ENCODE peak calls at places on chromosomes 11 and 22, in ten cellular contexts. One of them, this sample, is unnamed.

GRCh38 chr22:49687333-49687732 is 140.3 kb downstream of the BRD1 start:
- DNase-seq in pancreas: no peak
- DNase-seq in activated gamma-delta T cell treated with Interleukin-2 at 50 U/mL for 16 hours: no peak
- DNase-seq in SIG-M5: no peak
- DNase-seq in stimulated activated CD4-positive, alpha-beta T cell treated with anti-CD3 and anti-CD28 coated beads, Interleukin-12 subunit alpha, Interleukin-12 subunit beta, amount 100 ng/mL, for 4 hours: no peak
- DNase-seq in CD8-positive, alpha-beta memory T cell: no peak
- DNase-seq in spleen: peak
- DNase-seq in testis: no peak
- DNase-seq in NCI-H187: no peak
- DNase-seq in renal cortical epithelial cell: no peak
- DNase-seq in this sample: no peak

GRCh38 chr11:71240865-71241691 is 11.3 kb downstream of the SHANK2 start:
- DNase-seq in pancreas: no peak
- DNase-seq in activated gamma-delta T cell treated with Interleukin-2 at 50 U/mL for 16 hours: no peak
- DNase-seq in SIG-M5: no peak
- DNase-seq in stimulated activated CD4-positive, alpha-beta T cell treated with anti-CD3 and anti-CD28 coated beads, Interleukin-12 subunit alpha, Interleukin-12 subunit beta, amount 100 ng/mL, for 4 hours: no peak
- DNase-seq in CD8-positive, alpha-beta memory T cell: no peak
- DNase-seq in spleen: peak
- DNase-seq in testis: peak
- DNase-seq in NCI-H187: no peak
- DNase-seq in renal cortical epithelial cell: peak
- DNase-seq in this sample: no peak

GRCh38 chr11:68340784-68341556 is 28.6 kb downstream of the LRP5 start:
- DNase-seq in pancreas: no peak
- DNase-seq in activated gamma-delta T cell treated with Interleukin-2 at 50 U/mL for 16 hours: peak
- DNase-seq in SIG-M5: no peak
- DNase-seq in stimulated activated CD4-positive, alpha-beta T cell treated with anti-CD3 and anti-CD28 coated beads, Interleukin-12 subunit alpha, Interleukin-12 subunit beta, amount 100 ng/mL, for 4 hours: no peak
- DNase-seq in CD8-positive, alpha-beta memory T cell: no peak
- DNase-seq in spleen: no peak
- DNase-seq in testis: no peak
- DNase-seq in NCI-H187: no peak
- DNase-seq in renal cortical epithelial cell: peak
- DNase-seq in this sample: no peak

GRCh38 chr11:29333993-29334780 is 682.6 kb downstream of the KCNA4 start:
- DNase-seq in pancreas: no peak
- DNase-seq in activated gamma-delta T cell treated with Interleukin-2 at 50 U/mL for 16 hours: no peak
- DNase-seq in SIG-M5: no peak
- DNase-seq in stimulated activated CD4-positive, alpha-beta T cell treated with anti-CD3 and anti-CD28 coated beads, Interleukin-12 subunit alpha, Interleukin-12 subunit beta, amount 100 ng/mL, for 4 hours: no peak
- DNase-seq in CD8-positive, alpha-beta memory T cell: no peak
- DNase-seq in spleen: no peak
- DNase-seq in testis: no peak
- DNase-seq in NCI-H187: no peak
- DNase-seq in renal cortical epithelial cell: peak
- DNase-seq in this sample: no peak

GRCh38 chr11:85407648-85408047 is 219.5 kb downstream of the DLG2 start:
- DNase-seq in pancreas: no peak
- DNase-seq in activated gamma-delta T cell treated with Interleukin-2 at 50 U/mL for 16 hours: no peak
- DNase-seq in SIG-M5: no peak
- DNase-seq in stimulated activated CD4-positive, alpha-beta T cell treated with anti-CD3 and anti-CD28 coated beads, Interleukin-12 subunit alpha, Interleukin-12 subunit beta, amount 100 ng/mL, for 4 hours: no peak
- DNase-seq in CD8-positive, alpha-beta memory T cell: no peak
- DNase-seq in spleen: no peak
- DNase-seq in testis: no peak
- DNase-seq in NCI-H187: peak
- DNase-seq in renal cortical epithelial cell: peak
- DNase-seq in this sample: no peak

GRCh38 chr11:112343368-112344039 is 82.8 kb upstream of the PLET1 start:
- DNase-seq in pancreas: no peak
- DNase-seq in activated gamma-delta T cell treated with Interleukin-2 at 50 U/mL for 16 hours: no peak
- DNase-seq in SIG-M5: no peak
- DNase-seq in stimulated activated CD4-positive, alpha-beta T cell treated with anti-CD3 and anti-CD28 coated beads, Interleukin-12 subunit alpha, Interleukin-12 subunit beta, amount 100 ng/mL, for 4 hours: no peak
- DNase-seq in CD8-positive, alpha-beta memory T cell: no peak
- DNase-seq in spleen: no peak
- DNase-seq in testis: no peak
- DNase-seq in NCI-H187: peak
- DNase-seq in renal cortical epithelial cell: peak
- DNase-seq in this sample: no peak

GRCh38 chr11:2913029-2913431 is 16.2 kb downstream of the PHLDA2 start:
- DNase-seq in pancreas: no peak
- DNase-seq in activated gamma-delta T cell treated with Interleukin-2 at 50 U/mL for 16 hours: no peak
- DNase-seq in SIG-M5: no peak
- DNase-seq in stimulated activated CD4-positive, alpha-beta T cell treated with anti-CD3 and anti-CD28 coated beads, Interleukin-12 subunit alpha, Interleukin-12 subunit beta, amount 100 ng/mL, for 4 hours: no peak
- DNase-seq in CD8-positive, alpha-beta memory T cell: no peak
- DNase-seq in spleen: no peak
- DNase-seq in testis: no peak
- DNase-seq in NCI-H187: no peak
- DNase-seq in renal cortical epithelial cell: peak
- DNase-seq in this sample: no peak

GRCh38 chr11:62725686-62726085 is 1.6 kb downstream of the HNRNPUL2 start:
- DNase-seq in pancreas: no peak
- DNase-seq in activated gamma-delta T cell treated with Interleukin-2 at 50 U/mL for 16 hours: no peak
- DNase-seq in SIG-M5: no peak
- DNase-seq in stimulated activated CD4-positive, alpha-beta T cell treated with anti-CD3 and anti-CD28 coated beads, Interleukin-12 subunit alpha, Interleukin-12 subunit beta, amount 100 ng/mL, for 4 hours: no peak
- DNase-seq in CD8-positive, alpha-beta memory T cell: no peak
- DNase-seq in spleen: no peak
- DNase-seq in testis: no peak
- DNase-seq in NCI-H187: no peak
- DNase-seq in renal cortical epithelial cell: no peak
- DNase-seq in this sample: no peak

GRCh38 chr11:84398017-84398626 is 1112.0 kb upstream of the CCDC90B start:
- DNase-seq in pancreas: no peak
- DNase-seq in activated gamma-delta T cell treated with Interleukin-2 at 50 U/mL for 16 hours: no peak
- DNase-seq in SIG-M5: no peak
- DNase-seq in stimulated activated CD4-positive, alpha-beta T cell treated with anti-CD3 and anti-CD28 coated beads, Interleukin-12 subunit alpha, Interleukin-12 subunit beta, amount 100 ng/mL, for 4 hours: no peak
- DNase-seq in CD8-positive, alpha-beta memory T cell: no peak
- DNase-seq in spleen: no peak
- DNase-seq in testis: peak
- DNase-seq in NCI-H187: no peak
- DNase-seq in renal cortical epithelial cell: peak
- DNase-seq in this sample: no peak

GRCh38 chr11:124763156-124763947 is 1.3 kb upstream of the ESAM start:
- DNase-seq in pancreas: peak
- DNase-seq in activated gamma-delta T cell treated with Interleukin-2 at 50 U/mL for 16 hours: peak
- DNase-seq in SIG-M5: no peak
- DNase-seq in stimulated activated CD4-positive, alpha-beta T cell treated with anti-CD3 and anti-CD28 coated beads, Interleukin-12 subunit alpha, Interleukin-12 subunit beta, amount 100 ng/mL, for 4 hours: peak
- DNase-seq in CD8-positive, alpha-beta memory T cell: peak
- DNase-seq in spleen: peak
- DNase-seq in testis: peak
- DNase-seq in NCI-H187: no peak
- DNase-seq in renal cortical epithelial cell: peak
- DNase-seq in this sample: peak

GRCh38 chr11:69398529-69399492 is 82.7 kb upstream of the LINC01488 start:
- DNase-seq in pancreas: peak
- DNase-seq in activated gamma-delta T cell treated with Interleukin-2 at 50 U/mL for 16 hours: no peak
- DNase-seq in SIG-M5: no peak
- DNase-seq in stimulated activated CD4-positive, alpha-beta T cell treated with anti-CD3 and anti-CD28 coated beads, Interleukin-12 subunit alpha, Interleukin-12 subunit beta, amount 100 ng/mL, for 4 hours: no peak
- DNase-seq in CD8-positive, alpha-beta memory T cell: no peak
- DNase-seq in spleen: peak
- DNase-seq in testis: no peak
- DNase-seq in NCI-H187: no peak
- DNase-seq in renal cortical epithelial cell: peak
- DNase-seq in this sample: no peak

GRCh38 chr22:45552580-45553332 is 50.1 kb downstream of the FBLN1 start:
- DNase-seq in pancreas: no peak
- DNase-seq in activated gamma-delta T cell treated with Interleukin-2 at 50 U/mL for 16 hours: no peak
- DNase-seq in SIG-M5: no peak
- DNase-seq in stimulated activated CD4-positive, alpha-beta T cell treated with anti-CD3 and anti-CD28 coated beads, Interleukin-12 subunit alpha, Interleukin-12 subunit beta, amount 100 ng/mL, for 4 hours: no peak
- DNase-seq in CD8-positive, alpha-beta memory T cell: no peak
- DNase-seq in spleen: no peak
- DNase-seq in testis: peak
- DNase-seq in NCI-H187: no peak
- DNase-seq in renal cortical epithelial cell: peak
- DNase-seq in this sample: no peak

GRCh38 chr11:28536504-28537267 is 428.5 kb downstream of the METTL15 start:
- DNase-seq in pancreas: no peak
- DNase-seq in activated gamma-delta T cell treated with Interleukin-2 at 50 U/mL for 16 hours: no peak
- DNase-seq in SIG-M5: no peak
- DNase-seq in stimulated activated CD4-positive, alpha-beta T cell treated with anti-CD3 and anti-CD28 coated beads, Interleukin-12 subunit alpha, Interleukin-12 subunit beta, amount 100 ng/mL, for 4 hours: no peak
- DNase-seq in CD8-positive, alpha-beta memory T cell: no peak
- DNase-seq in spleen: no peak
- DNase-seq in testis: no peak
- DNase-seq in NCI-H187: no peak
- DNase-seq in renal cortical epithelial cell: no peak
- DNase-seq in this sample: no peak

GRCh38 chr11:128291043-128291442 is 296.3 kb downstream of the ETS1 start:
- DNase-seq in pancreas: no peak
- DNase-seq in activated gamma-delta T cell treated with Interleukin-2 at 50 U/mL for 16 hours: no peak
- DNase-seq in SIG-M5: no peak
- DNase-seq in stimulated activated CD4-positive, alpha-beta T cell treated with anti-CD3 and anti-CD28 coated beads, Interleukin-12 subunit alpha, Interleukin-12 subunit beta, amount 100 ng/mL, for 4 hours: no peak
- DNase-seq in CD8-positive, alpha-beta memory T cell: no peak
- DNase-seq in spleen: peak
- DNase-seq in testis: no peak
- DNase-seq in NCI-H187: no peak
- DNase-seq in renal cortical epithelial cell: no peak
- DNase-seq in this sample: no peak

GRCh38 chr11:359181-359714 is 10.1 kb upstream of the B4GALNT4 start:
- DNase-seq in pancreas: no peak
- DNase-seq in activated gamma-delta T cell treated with Interleukin-2 at 50 U/mL for 16 hours: peak
- DNase-seq in SIG-M5: no peak
- DNase-seq in stimulated activated CD4-positive, alpha-beta T cell treated with anti-CD3 and anti-CD28 coated beads, Interleukin-12 subunit alpha, Interleukin-12 subunit beta, amount 100 ng/mL, for 4 hours: no peak
- DNase-seq in CD8-positive, alpha-beta memory T cell: no peak
- DNase-seq in spleen: peak
- DNase-seq in testis: no peak
- DNase-seq in NCI-H187: no peak
- DNase-seq in renal cortical epithelial cell: peak
- DNase-seq in this sample: no peak

GRCh38 chr11:47241740-47242400 is 6.7 kb downstream of the ACP2 start:
- DNase-seq in pancreas: no peak
- DNase-seq in activated gamma-delta T cell treated with Interleukin-2 at 50 U/mL for 16 hours: no peak
- DNase-seq in SIG-M5: no peak
- DNase-seq in stimulated activated CD4-positive, alpha-beta T cell treated with anti-CD3 and anti-CD28 coated beads, Interleukin-12 subunit alpha, Interleukin-12 subunit beta, amount 100 ng/mL, for 4 hours: no peak
- DNase-seq in CD8-positive, alpha-beta memory T cell: no peak
- DNase-seq in spleen: no peak
- DNase-seq in testis: no peak
- DNase-seq in NCI-H187: no peak
- DNase-seq in renal cortical epithelial cell: no peak
- DNase-seq in this sample: no peak

GRCh38 chr22:30861131-30861530 is 107.4 kb downstream of the MORC2 start:
- DNase-seq in pancreas: no peak
- DNase-seq in activated gamma-delta T cell treated with Interleukin-2 at 50 U/mL for 16 hours: no peak
- DNase-seq in SIG-M5: no peak
- DNase-seq in stimulated activated CD4-positive, alpha-beta T cell treated with anti-CD3 and anti-CD28 coated beads, Interleukin-12 subunit alpha, Interleukin-12 subunit beta, amount 100 ng/mL, for 4 hours: no peak
- DNase-seq in CD8-positive, alpha-beta memory T cell: no peak
- DNase-seq in spleen: peak
- DNase-seq in testis: peak
- DNase-seq in NCI-H187: no peak
- DNase-seq in renal cortical epithelial cell: no peak
- DNase-seq in this sample: no peak

GRCh38 chr11:16809901-16810668 is 71.6 kb downstream of the C11orf58 start:
- DNase-seq in pancreas: no peak
- DNase-seq in activated gamma-delta T cell treated with Interleukin-2 at 50 U/mL for 16 hours: no peak
- DNase-seq in SIG-M5: no peak
- DNase-seq in stimulated activated CD4-positive, alpha-beta T cell treated with anti-CD3 and anti-CD28 coated beads, Interleukin-12 subunit alpha, Interleukin-12 subunit beta, amount 100 ng/mL, for 4 hours: no peak
- DNase-seq in CD8-positive, alpha-beta memory T cell: no peak
- DNase-seq in spleen: peak
- DNase-seq in testis: no peak
- DNase-seq in NCI-H187: no peak
- DNase-seq in renal cortical epithelial cell: peak
- DNase-seq in this sample: no peak

GRCh38 chr22:29375436-29376076 is 12.8 kb downstream of the AP1B1 start:
- DNase-seq in pancreas: no peak
- DNase-seq in activated gamma-delta T cell treated with Interleukin-2 at 50 U/mL for 16 hours: no peak
- DNase-seq in SIG-M5: no peak
- DNase-seq in stimulated activated CD4-positive, alpha-beta T cell treated with anti-CD3 and anti-CD28 coated beads, Interleukin-12 subunit alpha, Interleukin-12 subunit beta, amount 100 ng/mL, for 4 hours: no peak
- DNase-seq in CD8-positive, alpha-beta memory T cell: no peak
- DNase-seq in spleen: peak
- DNase-seq in testis: no peak
- DNase-seq in NCI-H187: no peak
- DNase-seq in renal cortical epithelial cell: no peak
- DNase-seq in this sample: no peak

GRCh38 chr22:44304354-44304753 is 8.4 kb downstream of the SHISAL1 start:
- DNase-seq in pancreas: no peak
- DNase-seq in activated gamma-delta T cell treated with Interleukin-2 at 50 U/mL for 16 hours: no peak
- DNase-seq in SIG-M5: no peak
- DNase-seq in stimulated activated CD4-positive, alpha-beta T cell treated with anti-CD3 and anti-CD28 coated beads, Interleukin-12 subunit alpha, Interleukin-12 subunit beta, amount 100 ng/mL, for 4 hours: no peak
- DNase-seq in CD8-positive, alpha-beta memory T cell: no peak
- DNase-seq in spleen: no peak
- DNase-seq in testis: no peak
- DNase-seq in NCI-H187: no peak
- DNase-seq in renal cortical epithelial cell: no peak
- DNase-seq in this sample: no peak

GRCh38 chr11:65315204-65315865 is 669 bp downstream of the CDC42EP2 start:
- DNase-seq in pancreas: peak
- DNase-seq in activated gamma-delta T cell treated with Interleukin-2 at 50 U/mL for 16 hours: peak
- DNase-seq in SIG-M5: no peak
- DNase-seq in stimulated activated CD4-positive, alpha-beta T cell treated with anti-CD3 and anti-CD28 coated beads, Interleukin-12 subunit alpha, Interleukin-12 subunit beta, amount 100 ng/mL, for 4 hours: peak
- DNase-seq in CD8-positive, alpha-beta memory T cell: peak
- DNase-seq in spleen: peak
- DNase-seq in testis: peak
- DNase-seq in NCI-H187: peak
- DNase-seq in renal cortical epithelial cell: no peak
- DNase-seq in this sample: peak

GRCh38 chr11:87859583-87859982 is 315.7 kb downstream of the RAB38 start:
- DNase-seq in pancreas: no peak
- DNase-seq in activated gamma-delta T cell treated with Interleukin-2 at 50 U/mL for 16 hours: no peak
- DNase-seq in SIG-M5: no peak
- DNase-seq in stimulated activated CD4-positive, alpha-beta T cell treated with anti-CD3 and anti-CD28 coated beads, Interleukin-12 subunit alpha, Interleukin-12 subunit beta, amount 100 ng/mL, for 4 hours: no peak
- DNase-seq in CD8-positive, alpha-beta memory T cell: no peak
- DNase-seq in spleen: no peak
- DNase-seq in testis: peak
- DNase-seq in NCI-H187: no peak
- DNase-seq in renal cortical epithelial cell: peak
- DNase-seq in this sample: no peak

GRCh38 chr11:91998466-91998865 is 226.2 kb upstream of the FAT3 start:
- DNase-seq in pancreas: no peak
- DNase-seq in activated gamma-delta T cell treated with Interleukin-2 at 50 U/mL for 16 hours: no peak
- DNase-seq in SIG-M5: no peak
- DNase-seq in stimulated activated CD4-positive, alpha-beta T cell treated with anti-CD3 and anti-CD28 coated beads, Interleukin-12 subunit alpha, Interleukin-12 subunit beta, amount 100 ng/mL, for 4 hours: no peak
- DNase-seq in CD8-positive, alpha-beta memory T cell: no peak
- DNase-seq in spleen: no peak
- DNase-seq in testis: no peak
- DNase-seq in NCI-H187: no peak
- DNase-seq in renal cortical epithelial cell: no peak
- DNase-seq in this sample: no peak

GRCh38 chr22:41445171-41446056 is 1.2 kb downstream of the TOB2 start:
- DNase-seq in pancreas: peak
- DNase-seq in activated gamma-delta T cell treated with Interleukin-2 at 50 U/mL for 16 hours: peak
- DNase-seq in SIG-M5: no peak
- DNase-seq in stimulated activated CD4-positive, alpha-beta T cell treated with anti-CD3 and anti-CD28 coated beads, Interleukin-12 subunit alpha, Interleukin-12 subunit beta, amount 100 ng/mL, for 4 hours: no peak
- DNase-seq in CD8-positive, alpha-beta memory T cell: peak
- DNase-seq in spleen: peak
- DNase-seq in testis: peak
- DNase-seq in NCI-H187: no peak
- DNase-seq in renal cortical epithelial cell: no peak
- DNase-seq in this sample: no peak

GRCh38 chr22:32735516-32735915 is 66.0 kb upstream of the TIMP3 start:
- DNase-seq in pancreas: no peak
- DNase-seq in activated gamma-delta T cell treated with Interleukin-2 at 50 U/mL for 16 hours: no peak
- DNase-seq in SIG-M5: no peak
- DNase-seq in stimulated activated CD4-positive, alpha-beta T cell treated with anti-CD3 and anti-CD28 coated beads, Interleukin-12 subunit alpha, Interleukin-12 subunit beta, amount 100 ng/mL, for 4 hours: no peak
- DNase-seq in CD8-positive, alpha-beta memory T cell: no peak
- DNase-seq in spleen: no peak
- DNase-seq in testis: no peak
- DNase-seq in NCI-H187: no peak
- DNase-seq in renal cortical epithelial cell: no peak
- DNase-seq in this sample: no peak

GRCh38 chr11:108926522-108927380 is 261.9 kb downstream of the DDX10 start:
- DNase-seq in pancreas: no peak
- DNase-seq in activated gamma-delta T cell treated with Interleukin-2 at 50 U/mL for 16 hours: no peak
- DNase-seq in SIG-M5: no peak
- DNase-seq in stimulated activated CD4-positive, alpha-beta T cell treated with anti-CD3 and anti-CD28 coated beads, Interleukin-12 subunit alpha, Interleukin-12 subunit beta, amount 100 ng/mL, for 4 hours: no peak
- DNase-seq in CD8-positive, alpha-beta memory T cell: no peak
- DNase-seq in spleen: no peak
- DNase-seq in testis: no peak
- DNase-seq in NCI-H187: no peak
- DNase-seq in renal cortical epithelial cell: no peak
- DNase-seq in this sample: no peak

GRCh38 chr11:65301491-65302329 is 13.0 kb upstream of the CDC42EP2 start:
- DNase-seq in pancreas: no peak
- DNase-seq in activated gamma-delta T cell treated with Interleukin-2 at 50 U/mL for 16 hours: no peak
- DNase-seq in SIG-M5: no peak
- DNase-seq in stimulated activated CD4-positive, alpha-beta T cell treated with anti-CD3 and anti-CD28 coated beads, Interleukin-12 subunit alpha, Interleukin-12 subunit beta, amount 100 ng/mL, for 4 hours: no peak
- DNase-seq in CD8-positive, alpha-beta memory T cell: no peak
- DNase-seq in spleen: peak
- DNase-seq in testis: no peak
- DNase-seq in NCI-H187: no peak
- DNase-seq in renal cortical epithelial cell: no peak
- DNase-seq in this sample: no peak

This sample was measured in effector memory CD4-positive, alpha-beta T cell.